ENCODE peak calls at places on chromosomes 5 and 9, in four cellular contexts. One of them, this sample, is unnamed.
A peak's percentile ranks its signal among the peaks of the same experiment; 100 is the strongest.

GRCh38 chr5:37437716-37438115 is 58.6 kb downstream of the WDR70 start:
- DNase-seq in OCI-M1: no peak
- DNase-seq in aorta: no peak
- DNase-seq in tibial artery: no peak
- DNase-seq in this sample: no peak

GRCh38 chr9:87259543-87259942 is 238.1 kb upstream of the DAPK1 start:
- DNase-seq in OCI-M1: no peak
- DNase-seq in aorta: no peak
- DNase-seq in tibial artery: no peak
- DNase-seq in this sample: no peak

GRCh38 chr5:65032250-65032649 is 263.5 kb downstream of the CWC27 start:
- DNase-seq in OCI-M1: no peak
- DNase-seq in aorta: no peak
- DNase-seq in tibial artery: peak; percentile 23
- DNase-seq in this sample: no peak

GRCh38 chr5:34923694-34924461 is 5.5 kb upstream of the DNAJC21 start:
- DNase-seq in OCI-M1: peak; percentile 89
- DNase-seq in aorta: no peak
- DNase-seq in tibial artery: no peak
- DNase-seq in this sample: peak; percentile 81

GRCh38 chr5:107359033-107359915 is 311.5 kb downstream of the EFNA5 start:
- DNase-seq in OCI-M1: peak; percentile 87
- DNase-seq in aorta: no peak
- DNase-seq in tibial artery: no peak
- DNase-seq in this sample: no peak

GRCh38 chr5:58268263-58268662 is 191.6 kb downstream of the PLK2 start:
- DNase-seq in OCI-M1: no peak
- DNase-seq in aorta: no peak
- DNase-seq in tibial artery: no peak
- DNase-seq in this sample: no peak

GRCh38 chr5:36696059-36696673 is 89.8 kb downstream of the SLC1A3 start:
- DNase-seq in OCI-M1: peak; percentile 47
- DNase-seq in aorta: no peak
- DNase-seq in tibial artery: peak; percentile 40
- DNase-seq in this sample: peak; percentile 76

GRCh38 chr5:81779125-81779934 is 28.4 kb upstream of the SSBP2 start:
- DNase-seq in OCI-M1: peak; percentile 93
- DNase-seq in aorta: peak; percentile 89
- DNase-seq in tibial artery: peak; percentile 82
- DNase-seq in this sample: no peak

GRCh38 chr5:170626507-170627150 is 122.8 kb downstream of the KCNIP1 start:
- DNase-seq in OCI-M1: no peak
- DNase-seq in aorta: no peak
- DNase-seq in tibial artery: no peak
- DNase-seq in this sample: no peak

GRCh38 chr5:88691945-88692868 is 190.8 kb downstream of the MEF2C start:
- DNase-seq in OCI-M1: peak; percentile 24
- DNase-seq in aorta: peak; percentile 72
- DNase-seq in tibial artery: no peak
- DNase-seq in this sample: no peak

GRCh38 chr5:72510610-72511121 is 3.5 kb upstream of the ZNF366 start:
- DNase-seq in OCI-M1: no peak
- DNase-seq in aorta: peak; percentile 85
- DNase-seq in tibial artery: peak; percentile 42
- DNase-seq in this sample: peak; percentile 39

GRCh38 chr9:113222482-113222841 is 1.1 kb downstream of the SLC31A1 start:
- DNase-seq in OCI-M1: peak; percentile 76
- DNase-seq in aorta: no peak
- DNase-seq in tibial artery: no peak
- DNase-seq in this sample: peak; percentile 20

GRCh38 chr5:172002310-172002709 is 4.1 kb downstream of the FBXW11 start:
- DNase-seq in OCI-M1: peak; percentile 58
- DNase-seq in aorta: no peak
- DNase-seq in tibial artery: no peak
- DNase-seq in this sample: no peak

GRCh38 chr5:115661156-115661555 is 35.3 kb upstream of the TMED7 start:
- DNase-seq in OCI-M1: no peak
- DNase-seq in aorta: no peak
- DNase-seq in tibial artery: no peak
- DNase-seq in this sample: no peak

GRCh38 chr5:27328480-27328879 is 290.1 kb upstream of the CDH9 start:
- DNase-seq in OCI-M1: no peak
- DNase-seq in aorta: no peak
- DNase-seq in tibial artery: no peak
- DNase-seq in this sample: peak; percentile 79

GRCh38 chr9:19769213-19769612 is 19.6 kb downstream of the SLC24A2 start:
- DNase-seq in OCI-M1: no peak
- DNase-seq in aorta: no peak
- DNase-seq in tibial artery: no peak
- DNase-seq in this sample: peak; percentile 63

GRCh38 chr9:13942695-13943094 is 371.2 kb downstream of the NFIB start:
- DNase-seq in OCI-M1: no peak
- DNase-seq in aorta: no peak
- DNase-seq in tibial artery: no peak
- DNase-seq in this sample: peak; percentile 85

GRCh38 chr5:1112596-1113331 is 901 bp upstream of the SLC12A7 start:
- DNase-seq in OCI-M1: no peak
- DNase-seq in aorta: no peak
- DNase-seq in tibial artery: no peak
- DNase-seq in this sample: peak; percentile 93

GRCh38 chr5:77637170-77638074 is 1.1 kb downstream of the OTP start:
- DNase-seq in OCI-M1: no peak
- DNase-seq in aorta: no peak
- DNase-seq in tibial artery: no peak
- DNase-seq in this sample: no peak

GRCh38 chr9:132670359-132670815 is at the start of gene GTF3C4:
- DNase-seq in OCI-M1: peak; percentile 89
- DNase-seq in aorta: peak; percentile 96
- DNase-seq in tibial artery: peak; percentile 85
- DNase-seq in this sample: peak; percentile 94

GRCh38 chr9:112556497-112557085 is 70.0 kb downstream of the KIAA1958 start:
- DNase-seq in OCI-M1: peak; percentile 2
- DNase-seq in aorta: no peak
- DNase-seq in tibial artery: no peak
- DNase-seq in this sample: peak; percentile 70